ENCODE peak calls at places on chromosomes 16 and 17, in nine cellular contexts. P, E, O, Z, A, F, Q, J and L are unnamed samples.

GRCh38 chr16:35569413-35569812 is 2110.0 kb downstream of the TP53TG3F start:
- DNase-seq in P (no peak), A (no peak), E (no peak), Z (no peak), O (no peak), J (no peak), Q (no peak), F (no peak), L (no peak)

GRCh38 chr16:56858375-56858774 is 6.6 kb upstream of the SLC12A3 start:
- DNase-seq in O (no peak), Z (no peak), J (no peak), Q (no peak), F (no peak), A (no peak), E (no peak), P (peak), L (no peak)

GRCh38 chr17:31654936-31655335 is 204.1 kb downstream of the COPRS start:
- DNase-seq in Q (no peak), J (no peak), Z (peak), O (peak), F (no peak), A (no peak), E (no peak), P (no peak), L (no peak)

GRCh38 chr17:35141681-35142466 is at the start of gene NLE1:
- DNase-seq in Z (peak), Q (peak), A (peak), J (peak), P (peak), F (peak), O (peak), E (peak), L (peak)

GRCh38 chr16:81608515-81609209 is 164.1 kb downstream of the CMIP start:
- DNase-seq in O (peak), P (peak), F (no peak), J (no peak), Z (peak), E (no peak), A (peak), Q (peak), L (no peak)

GRCh38 chr17:73090396-73091202 is 1.9 kb downstream of the SLC39A11 start:
- DNase-seq in Z (no peak), J (no peak), F (no peak), P (no peak), O (no peak), E (no peak), Q (no peak), A (peak), L (no peak)

GRCh38 chr16:14186007-14186953 is 115.2 kb downstream of the MRTFB start:
- DNase-seq in J (no peak), P (no peak), O (peak), E (peak), Z (peak), F (no peak), A (no peak), Q (peak), L (peak)

GRCh38 chr17:13162361-13162760 is 144.5 kb upstream of the ELAC2 start:
- DNase-seq in Q (no peak), J (no peak), F (no peak), E (no peak), O (no peak), A (no peak), P (no peak), Z (no peak), L (no peak)

GRCh38 chr17:42291136-42291535 is 2.8 kb downstream of the STAT5A start:
- DNase-seq in Q (peak), A (peak), P (no peak), Z (no peak), E (no peak), J (no peak), F (no peak), O (no peak), L (peak)

GRCh38 chr16:11356573-11357331 is 11.5 kb downstream of the RMI2 start:
- DNase-seq in E (peak), Z (peak), Q (peak), A (no peak), J (peak), O (peak), P (peak), F (no peak), L (peak)

GRCh38 chr16:46582313-46582712 is 38.9 kb downstream of the SHCBP1 start:
- DNase-seq in A (no peak), F (no peak), O (no peak), Q (no peak), E (no peak), P (no peak), J (no peak), Z (no peak), L (no peak)

GRCh38 chr17:80884811-80885210 is 106.8 kb upstream of the CHMP6 start:
- DNase-seq in O (no peak), E (no peak), J (no peak), F (no peak), Z (peak), Q (no peak), A (no peak), P (no peak), L (no peak)

GRCh38 chr17:6450926-6451717 is 6.9 kb downstream of the PIMREG start:
- DNase-seq in Z (no peak), O (no peak), A (no peak), Q (no peak), F (no peak), P (no peak), E (peak), J (no peak), L (no peak)

GRCh38 chr16:87924041-87924851 is 12.1 kb downstream of the CA5A start:
- DNase-seq in O (no peak), F (no peak), E (peak), P (peak), J (peak), A (no peak), Q (no peak), Z (no peak), L (no peak)

GRCh38 chr17:9408381-9408780 is 167.2 kb downstream of the STX8 start:
- DNase-seq in Q (peak), O (peak), Z (no peak), E (no peak), P (no peak), F (no peak), A (no peak), J (no peak), L (no peak)

GRCh38 chr17:75689441-75689873 is 22.3 kb downstream of the SAP30BP start:
- DNase-seq in J (no peak), Q (no peak), E (peak), P (peak), A (no peak), O (no peak), F (no peak), Z (no peak), L (peak)

GRCh38 chr17:59890720-59891119 is 2.0 kb downstream of the TUBD1 start:
- DNase-seq in Q (peak), E (no peak), O (peak), J (no peak), P (no peak), F (no peak), Z (no peak), A (no peak), L (no peak)

GRCh38 chr17:76688165-76688622 is 22.6 kb downstream of the MXRA7 start:
- DNase-seq in O (no peak), E (no peak), F (no peak), Z (peak), J (no peak), Q (no peak), P (no peak), A (no peak), L (no peak)

GRCh38 chr17:75985986-75986385 is 6.9 kb downstream of the TEN1 start:
- DNase-seq in O (no peak), J (no peak), Q (no peak), P (no peak), F (no peak), A (no peak), E (no peak), Z (no peak), L (peak)

GRCh38 chr17:32936894-32937500 is 9.0 kb downstream of the TMEM98 start:
- DNase-seq in O (peak), F (peak), Q (peak), J (peak), E (peak), P (peak), A (peak), Z (peak), L (peak)

GRCh38 chr17:1220346-1220745 is 40.6 kb upstream of the ABR start:
- DNase-seq in E (no peak), A (no peak), J (no peak), F (no peak), Q (no peak), O (no peak), Z (no peak), P (no peak), L (no peak)

GRCh38 chr17:47400333-47400732 is 76.6 kb downstream of the EFCAB13 start:
- DNase-seq in Q (no peak), A (no peak), O (no peak), F (no peak), Z (no peak), E (no peak), P (no peak), J (no peak), L (no peak)

GRCh38 chr17:5585814-5586558 is 1.7 kb upstream of the NLRP1 start:
- DNase-seq in P (no peak), E (no peak), Q (no peak), O (peak), A (no peak), Z (no peak), J (no peak), F (no peak), L (no peak)

GRCh38 chr16:49158029-49158642 is 123.5 kb downstream of the CBLN1 start:
- DNase-seq in F (no peak), E (no peak), J (no peak), O (peak), Q (peak), P (peak), Z (no peak), A (no peak), L (no peak)

GRCh38 chr17:7523033-7523432 is 25.8 kb upstream of the TNFSF12 start:
- DNase-seq in O (no peak), J (no peak), A (no peak), P (no peak), Z (peak), E (peak), Q (no peak), F (peak), L (no peak)

GRCh38 chr16:22220076-22220453 is 14.0 kb downstream of the EEF2K start:
- DNase-seq in O (peak), P (no peak), Z (peak), A (no peak), F (no peak), J (no peak), E (no peak), Q (peak), L (no peak)